ENCODE peak calls at places on chromosomes 16 and 17, in five cellular contexts. Y, C, X, G and K are unnamed samples.

GRCh38 chr17:59851431-59852375 is 41.0 kb downstream of the TUBD1 start:
- DNase-seq in Y (no peak), C (no peak), X (peak; percentile 75), G (no peak), K (no peak)

GRCh38 chr17:76000016-76000754 is 470 bp upstream of the CDK3 start:
- DNase-seq in Y (peak; percentile 97), C (no peak), X (no peak), G (peak; percentile 96), K (peak; percentile 91)

GRCh38 chr17:13925579-13925978 is 143.7 kb upstream of the COX10 start:
- DNase-seq in Y (no peak), C (no peak), X (no peak), G (no peak), K (no peak)

GRCh38 chr16:78252757-78253156 is 153.3 kb downstream of the WWOX start:
- DNase-seq in Y (no peak), C (no peak), X (no peak), G (no peak), K (no peak)

GRCh38 chr16:31421587-31421986 is 6.6 kb downstream of the COX6A2 start:
- DNase-seq in Y (no peak), C (no peak), X (no peak), G (no peak), K (no peak)

GRCh38 chr17:42252528-42253172 is 23.5 kb downstream of the STAT5B start:
- DNase-seq in Y (no peak), C (no peak), X (no peak), G (no peak), K (no peak)

GRCh38 chr17:63490321-63490720 is 13.5 kb downstream of the ACE start:
- DNase-seq in Y (no peak), C (no peak), X (no peak), G (no peak), K (no peak)

GRCh38 chr16:57507414-57508083 is 21.3 kb upstream of the DOK4 start:
- DNase-seq in Y (no peak), C (no peak), X (no peak), G (no peak), K (no peak)

GRCh38 chr17:45784583-45785372 is 658 bp downstream of the CRHR1 start:
- DNase-seq in Y (peak; percentile 80), C (no peak), X (no peak), G (peak; percentile 54), K (no peak)

GRCh38 chr17:13539421-13539820 is 62.3 kb downstream of the HS3ST3A1 start:
- DNase-seq in Y (no peak), C (no peak), X (no peak), G (no peak), K (no peak)

GRCh38 chr16:66608241-66609138 is 4.0 kb downstream of the CMTM3 start:
- DNase-seq in Y (peak; percentile 96), C (peak; percentile 92), X (peak; percentile 92), G (peak; percentile 94), K (peak; percentile 89)

GRCh38 chr17:63035695-63036094 is 69.7 kb downstream of the TANC2 start:
- DNase-seq in Y (no peak), C (no peak), X (no peak), G (no peak), K (no peak)

GRCh38 chr17:5050281-5050680 is 15.1 kb upstream of the SLC52A1 start:
- DNase-seq in Y (no peak), C (no peak), X (no peak), G (no peak), K (no peak)

GRCh38 chr17:59154721-59155438 is at the start of gene SKA2:
- DNase-seq in Y (peak; percentile 92), C (peak; percentile 98), X (peak; percentile 98), G (peak; percentile 95), K (peak; percentile 68)

GRCh38 chr17:50866261-50866949 is at the start of gene TOB1:
- DNase-seq in Y (peak; percentile 97), C (peak; percentile 99), X (peak; percentile 98), G (peak; percentile 90), K (peak; percentile 92)

GRCh38 chr17:50867856-50868438 is 1.8 kb upstream of the TOB1 start:
- DNase-seq in Y (no peak), C (no peak), X (no peak), G (no peak), K (no peak)

GRCh38 chr17:50865868-50866260 is 290 bp downstream of the TOB1 start:
- DNase-seq in Y (no peak), C (no peak), X (no peak), G (no peak), K (no peak)

GRCh38 chr17:50868594-50868993 is 2.4 kb upstream of the TOB1 start:
- DNase-seq in Y (no peak), C (no peak), X (no peak), G (no peak), K (no peak)

DNA sequence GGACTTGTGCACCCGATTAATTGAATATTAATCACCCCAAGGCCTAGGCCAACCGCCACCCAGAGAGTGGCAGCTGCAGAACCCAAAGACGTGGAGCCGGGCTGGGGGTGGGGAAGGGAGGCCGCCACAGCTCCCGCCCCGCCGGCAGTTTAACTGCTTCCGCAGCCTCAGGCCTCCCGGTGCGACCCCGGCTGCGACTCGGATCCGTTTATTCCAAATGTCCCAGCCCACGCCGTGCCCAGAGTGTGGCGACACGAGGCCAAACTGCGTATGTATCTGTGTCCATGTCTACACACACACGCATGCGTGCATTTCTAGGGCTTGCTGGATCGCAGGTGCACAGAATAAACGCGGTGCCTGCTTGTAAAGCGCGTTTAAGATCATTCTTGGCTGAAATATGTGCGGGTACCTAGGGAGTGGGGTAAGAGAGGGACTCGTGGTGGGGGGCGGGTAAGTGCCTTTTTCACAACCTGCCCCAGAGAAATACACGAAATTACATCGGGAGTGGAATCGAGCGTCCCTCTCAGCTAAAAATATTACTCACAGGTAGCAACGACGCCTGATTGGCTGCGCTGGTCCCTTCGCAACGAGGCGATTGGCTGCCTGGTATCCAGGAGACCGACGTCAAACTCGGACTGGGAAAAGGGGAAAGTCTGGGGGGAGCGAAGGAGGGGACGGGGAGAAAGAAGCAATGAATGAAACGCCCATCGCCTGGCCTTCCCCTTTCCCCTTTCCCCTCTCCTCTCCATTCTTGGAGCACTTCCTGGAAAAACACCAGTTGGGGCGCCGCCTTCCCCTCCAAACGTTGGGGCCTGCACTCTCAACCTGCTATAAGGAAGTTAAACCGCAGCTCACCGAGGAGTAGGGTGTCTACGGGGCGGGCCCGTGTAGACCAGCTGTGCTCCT is 1.0 kb upstream of the TOB1 start:
- DNase-seq in Y (peak; percentile 93), C (peak; percentile 97), X (peak; percentile 98), G (peak; percentile 99), K (peak; percentile 85)
- TF ChIP-seq POLR2A in Y (peak; percentile 78), C (peak; percentile 56), X (peak; percentile 61), G (peak; percentile 90), K (peak; percentile 29)

GRCh38 chr16:55506708-55507107 is 2.2 kb upstream of the LPCAT2 start:
- DNase-seq in Y (no peak), C (no peak), X (no peak), G (no peak), K (no peak)

GRCh38 chr16:55510185-55510805 is 1.4 kb downstream of the LPCAT2 start:
- DNase-seq in Y (no peak), C (no peak), X (no peak), G (no peak), K (no peak)

GRCh38 chr16:55506083-55506482 is 2.8 kb upstream of the LPCAT2 start:
- DNase-seq in Y (no peak), C (no peak), X (no peak), G (no peak), K (no peak)

GRCh38 chr16:55508271-55508921 is 476 bp upstream of the LPCAT2 start:
- DNase-seq in Y (no peak), C (no peak), X (no peak), G (no peak), K (no peak)

DNA sequence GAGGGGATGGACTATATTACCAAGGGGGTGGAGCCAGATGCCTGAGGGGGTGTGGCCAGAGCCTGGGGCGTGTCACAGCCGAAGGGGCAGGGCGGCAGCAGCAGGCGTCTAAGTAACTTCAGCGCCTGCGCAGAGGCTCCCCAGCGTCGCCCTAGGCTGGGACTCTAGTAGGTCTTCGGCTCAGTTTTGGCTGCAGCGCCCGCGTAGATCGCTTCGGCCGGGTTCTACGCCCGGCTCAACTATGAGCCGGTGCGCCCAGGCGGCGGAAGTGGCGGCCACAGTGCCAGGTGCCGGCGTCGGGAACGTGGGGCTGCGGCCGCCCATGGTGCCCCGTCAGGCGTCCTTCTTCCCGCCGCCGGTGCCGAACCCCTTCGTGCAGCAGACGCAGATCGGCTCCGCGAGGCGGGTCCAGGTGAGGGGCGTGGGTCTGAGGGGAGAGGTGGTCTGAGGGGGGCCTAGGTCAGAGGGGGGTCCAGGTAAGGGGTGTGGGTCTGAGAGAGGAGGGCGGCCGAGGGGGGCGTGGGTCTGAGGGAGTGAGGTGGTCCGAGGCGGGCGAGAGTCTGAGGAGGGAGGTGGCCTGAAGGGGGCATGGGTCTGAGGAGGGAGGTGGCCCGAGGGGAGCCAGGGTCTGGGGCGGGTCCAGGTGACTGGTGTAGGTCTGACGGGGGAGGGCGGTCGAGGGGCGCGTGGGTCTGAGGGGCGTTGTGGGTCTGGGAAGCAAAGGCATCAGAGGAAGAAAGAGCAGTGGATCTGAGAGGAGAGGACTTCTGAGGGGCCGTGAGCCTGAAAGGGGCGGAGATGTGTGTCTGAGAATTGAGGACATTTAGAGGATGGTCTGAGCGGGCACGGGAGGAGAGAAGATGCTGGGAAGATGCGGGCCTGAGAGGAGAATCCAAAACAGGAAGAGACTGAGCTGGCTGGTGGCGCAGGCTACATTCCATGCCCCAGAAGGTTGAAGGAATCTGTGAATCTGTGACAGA is at the start of gene LPCAT2:
- DNase-seq in Y (peak; percentile 98), C (peak; percentile 92), X (peak; percentile 69), G (peak; percentile 79), K (peak; percentile 87)
- TF ChIP-seq POLR2A in Y (peak; percentile 71), C (no peak), X (peak; percentile 52), G (peak; percentile 67), K (peak; percentile 56)

GRCh38 chr16:3000540-3000939 is 12.2 kb upstream of the CLDN9 start:
- DNase-seq in Y (no peak), C (no peak), X (no peak), G (no peak), K (no peak)

GRCh38 chr16:3003582-3004270 is 9.0 kb upstream of the CLDN9 start:
- DNase-seq in Y (peak; percentile 95), C (peak; percentile 97), X (peak; percentile 98), G (peak; percentile 99), K (peak; percentile 99)

GRCh38 chr16:2996298-2996697 is 16.1 kb upstream of the PKMYT1 start:
- DNase-seq in Y (no peak), C (no peak), X (no peak), G (no peak), K (no peak)

GRCh38 chr16:3001316-3001715 is 11.4 kb upstream of the CLDN9 start:
- DNase-seq in Y (no peak), C (no peak), X (no peak), G (no peak), K (no peak)

GRCh38 chr16:2999929-3000328 is 12.8 kb upstream of the CLDN9 start:
- DNase-seq in Y (no peak), C (no peak), X (no peak), G (no peak), K (no peak)
- TF ChIP-seq POLR2A in Y (no peak), C (no peak), X (no peak), G (no peak), K (no peak)

DNA sequence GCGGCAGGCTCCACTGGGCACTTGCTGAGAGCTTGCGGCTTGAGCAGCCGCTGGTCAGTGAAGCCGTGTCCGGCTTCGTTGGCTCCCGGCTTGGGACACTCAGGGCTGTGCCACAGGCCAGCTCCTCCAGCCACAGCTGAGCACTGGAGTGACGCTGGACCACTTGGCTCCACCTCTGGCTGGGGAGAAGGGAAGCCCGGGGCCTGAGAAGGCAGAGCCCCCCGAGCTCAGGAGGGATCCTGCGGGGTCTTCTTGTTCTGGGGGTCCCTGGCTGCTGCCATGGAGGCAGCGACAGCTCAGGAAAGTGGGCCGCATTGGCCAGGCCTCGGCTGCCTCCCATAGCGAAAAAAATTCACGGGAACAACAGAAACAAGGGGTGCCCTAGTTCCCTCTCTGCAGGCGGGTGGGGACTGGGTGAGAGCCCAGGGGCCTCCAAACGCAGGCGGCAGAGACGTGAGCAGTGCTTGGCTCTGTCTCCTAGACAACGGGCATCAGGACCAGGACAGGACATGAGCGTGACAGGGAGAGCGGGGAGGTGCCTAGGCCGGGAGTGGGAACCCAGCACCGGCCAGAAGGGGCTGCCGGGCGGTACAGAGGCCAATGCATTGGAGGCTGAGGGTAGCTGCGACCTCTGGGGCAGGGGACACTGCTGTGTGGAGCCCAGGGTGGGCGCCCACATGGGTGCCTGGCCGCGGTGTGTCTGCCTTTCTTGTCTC is 37.7 kb downstream of the SLC7A5 start:
- DNase-seq in Y (no peak), C (no peak), X (no peak), G (no peak), K (no peak)
- TF ChIP-seq POLR2A in Y (no peak), C (no peak), X (no peak), G (no peak), K (no peak)